ENCODE peak calls at places on chromosomes 5 and 9, in six cellular contexts. P is Peyer's patch, N is A549, K is IMR-90, B is H1, F is heart left ventricle. V is an unnamed sample.
A peak's percentile ranks its signal among the peaks of the same experiment; 100 is the strongest.

GRCh38 chr5:108842260-108842659 is 94.6 kb downstream of the FER start:
- DNase-seq in P (no peak), N (no peak), K (no peak), B (no peak), F (no peak), V (no peak)

GRCh38 chr9:93172646-93173364 is 11.1 kb upstream of the WNK2 start:
- DNase-seq in P (no peak), N (no peak), K (no peak), B (no peak), F (no peak), V (no peak)

GRCh38 chr9:134652291-134653225 is 11.0 kb downstream of the COL5A1 start:
- DNase-seq in P (peak; percentile 26), N (no peak), K (no peak), B (no peak), F (no peak), V (no peak)

GRCh38 chr5:96219580-96220281 is 213.3 kb downstream of the PCSK1 start:
- DNase-seq in P (no peak), N (peak; percentile 32), K (peak; percentile 86), B (no peak), F (no peak), V (no peak)

GRCh38 chr5:1003296-1003937 is 5.2 kb upstream of the NKD2 start:
- DNase-seq in P (peak; percentile 62), N (no peak), K (no peak), B (no peak), F (no peak), V (peak; percentile 68)

GRCh38 chr5:159189310-159189709 is 20.0 kb downstream of the RNF145 start:
- DNase-seq in P (no peak), N (peak; percentile 63), K (peak; percentile 38), B (no peak), F (no peak), V (no peak)

GRCh38 chr5:122785294-122785693 is 10.4 kb downstream of the SNX2 start:
- DNase-seq in P (no peak), N (no peak), K (no peak), B (no peak), F (no peak), V (no peak)

GRCh38 chr5:64165500-64166200 is at the start of gene RNF180:
- DNase-seq in P (peak; percentile 72), N (peak; percentile 21), K (no peak), B (peak; percentile 84), F (peak; percentile 72), V (no peak)

GRCh38 chr9:33813712-33814641 is 3.0 kb upstream of the UBE2R2 start:
- DNase-seq in P (peak; percentile 61), N (peak; percentile 60), K (peak; percentile 90), B (no peak), F (no peak), V (peak; percentile 85)

GRCh38 chr9:37902804-37903580 is 935 bp downstream of the SLC25A51 start:
- DNase-seq in P (no peak), N (peak; percentile 22), K (peak; percentile 65), B (no peak), F (no peak), V (no peak)

GRCh38 chr5:6492934-6493333 is 44.3 kb downstream of the UBE2QL1 start:
- DNase-seq in P (no peak), N (no peak), K (no peak), B (no peak), F (no peak), V (peak; percentile 5)

GRCh38 chr5:40386293-40386692 is 293.4 kb upstream of the PTGER4 start:
- DNase-seq in P (no peak), N (no peak), K (peak; percentile 55), B (no peak), F (no peak), V (no peak)

GRCh38 chr9:109307380-109308240 is 13.2 kb downstream of the EPB41L4B start:
- DNase-seq in P (peak; percentile 86), N (peak; percentile 48), K (no peak), B (no peak), F (no peak), V (no peak)

GRCh38 chr9:34559616-34560546 is 29.6 kb downstream of the CNTFR start:
- DNase-seq in P (peak; percentile 82), N (peak; percentile 27), K (peak; percentile 59), B (no peak), F (peak; percentile 38), V (no peak)

GRCh38 chr5:1448511-1449011 is 3.3 kb upstream of the SLC6A3 start:
- DNase-seq in P (peak; percentile 31), N (no peak), K (no peak), B (peak; percentile 20), F (no peak), V (peak; percentile 76)

DNA sequence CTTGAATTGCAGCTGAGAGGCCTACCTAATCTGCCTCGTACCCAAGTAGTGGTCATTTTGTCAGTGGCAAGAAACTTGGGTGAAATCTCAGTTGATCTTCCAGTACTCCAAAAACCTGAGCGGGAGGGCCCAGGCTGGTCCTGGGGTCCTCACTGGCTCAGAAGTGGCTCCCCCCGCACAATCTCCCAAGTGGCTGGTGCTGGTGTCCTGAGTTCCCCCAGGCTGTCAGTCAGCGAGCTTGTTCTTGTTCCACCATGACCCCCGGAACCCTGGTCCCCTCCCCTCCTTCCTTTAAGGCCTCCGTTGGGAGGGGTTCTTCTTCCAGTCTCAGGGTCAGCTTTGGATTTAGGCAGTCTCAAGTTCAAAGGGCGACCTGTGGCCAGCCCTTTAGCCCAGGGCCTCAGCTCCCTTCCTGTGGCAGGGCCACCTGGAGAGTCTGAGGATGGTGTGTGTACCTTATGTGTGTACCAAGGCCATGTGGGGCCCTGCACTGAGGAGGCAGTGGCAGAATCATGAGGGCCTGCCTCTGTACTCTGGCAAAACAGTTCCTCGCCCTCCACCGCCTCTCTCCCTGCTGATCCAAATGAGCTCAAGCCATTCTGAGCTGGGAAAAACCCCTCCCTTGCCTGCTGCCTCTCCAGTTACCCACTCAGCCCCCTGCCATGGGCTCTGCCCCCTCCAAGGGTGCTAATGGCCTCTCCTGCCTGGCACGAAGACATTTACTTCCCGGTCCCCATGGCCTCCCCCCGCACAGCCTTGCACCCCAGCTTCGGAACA is 4.5 kb upstream of the DBN1 start:
- DNase-seq in P (no peak), N (no peak), K (no peak), B (no peak), F (no peak), V (no peak)
- TF ChIP-seq POLR2A in P (no peak), N (no peak), K (peak; percentile 46), B (no peak), F (no peak), V (no peak)

DNA sequence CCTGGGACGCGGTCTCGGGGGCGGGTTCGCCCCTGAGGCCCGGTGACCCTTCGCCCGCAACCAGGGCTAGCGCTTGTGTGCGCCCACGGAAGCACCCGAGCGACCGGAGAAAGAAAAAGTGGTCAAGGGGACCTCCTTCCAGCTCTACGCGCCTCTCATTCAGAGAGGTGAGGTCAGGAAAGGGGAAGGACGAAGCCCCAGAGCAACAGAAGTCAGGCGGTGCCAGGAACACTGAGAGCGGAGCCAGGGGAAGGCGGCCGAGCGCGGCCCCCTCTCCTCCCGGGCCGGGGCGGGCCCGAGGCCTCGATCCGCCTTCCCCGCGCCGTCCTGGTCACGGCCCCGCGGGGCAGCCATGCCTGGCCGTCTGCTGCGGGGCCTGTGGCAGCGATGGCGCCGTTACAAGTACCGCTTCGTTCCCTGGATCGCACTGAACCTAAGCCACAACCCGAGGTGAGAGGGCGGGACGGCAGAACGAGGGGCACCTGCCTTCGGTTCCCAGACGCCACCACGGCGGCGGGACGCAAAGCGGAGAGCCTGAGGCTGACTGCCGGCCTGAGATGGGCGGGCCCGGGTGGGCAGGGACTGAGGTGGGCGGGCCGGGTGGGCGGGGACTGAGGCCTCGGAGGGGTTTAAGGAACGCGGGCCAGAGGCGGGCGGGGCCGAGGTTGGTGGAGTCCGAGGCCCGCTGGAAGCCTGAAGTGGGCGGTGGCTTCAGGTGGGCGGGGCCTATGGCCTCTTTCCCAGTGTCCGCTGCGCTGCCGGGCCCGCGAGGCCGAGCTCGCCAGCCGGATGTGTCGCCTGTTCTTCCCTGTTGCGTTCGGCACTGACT is at the start of gene SETD9:
- DNase-seq in P (peak; percentile 100), N (peak; percentile 97), K (peak; percentile 96), B (peak; percentile 96), F (peak; percentile 99), V (peak; percentile 96)
- TF ChIP-seq CTCF in P (no peak), N (no peak), K (no peak), B (no peak), F (no peak), V (no peak)

DNA sequence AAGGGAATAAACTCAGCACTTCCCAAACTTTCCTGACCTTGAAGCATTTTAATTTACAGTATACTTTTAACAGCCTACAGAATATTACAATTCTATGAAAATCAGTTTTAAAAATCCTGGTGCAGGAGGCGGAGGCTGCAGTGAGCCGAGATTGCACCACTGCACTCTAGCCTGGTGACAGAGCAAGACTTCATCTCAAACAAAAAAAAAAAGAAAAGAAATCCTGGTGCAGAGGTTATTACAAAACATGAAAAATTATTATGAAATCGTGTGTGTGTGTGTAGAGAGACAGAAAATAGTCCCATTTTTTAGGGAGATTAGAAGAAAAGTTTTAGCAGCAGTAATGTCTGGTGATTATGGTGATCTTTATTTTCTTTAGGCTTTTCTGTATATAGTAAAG is 26.9 kb downstream of the GOLPH3 start:
- DNase-seq in P (no peak), N (no peak), K (no peak), B (no peak), F (no peak), V (no peak)
- TF ChIP-seq POLR2A in P (no peak), N (no peak), K (no peak), B (no peak), F (no peak), V (no peak)

DNA sequence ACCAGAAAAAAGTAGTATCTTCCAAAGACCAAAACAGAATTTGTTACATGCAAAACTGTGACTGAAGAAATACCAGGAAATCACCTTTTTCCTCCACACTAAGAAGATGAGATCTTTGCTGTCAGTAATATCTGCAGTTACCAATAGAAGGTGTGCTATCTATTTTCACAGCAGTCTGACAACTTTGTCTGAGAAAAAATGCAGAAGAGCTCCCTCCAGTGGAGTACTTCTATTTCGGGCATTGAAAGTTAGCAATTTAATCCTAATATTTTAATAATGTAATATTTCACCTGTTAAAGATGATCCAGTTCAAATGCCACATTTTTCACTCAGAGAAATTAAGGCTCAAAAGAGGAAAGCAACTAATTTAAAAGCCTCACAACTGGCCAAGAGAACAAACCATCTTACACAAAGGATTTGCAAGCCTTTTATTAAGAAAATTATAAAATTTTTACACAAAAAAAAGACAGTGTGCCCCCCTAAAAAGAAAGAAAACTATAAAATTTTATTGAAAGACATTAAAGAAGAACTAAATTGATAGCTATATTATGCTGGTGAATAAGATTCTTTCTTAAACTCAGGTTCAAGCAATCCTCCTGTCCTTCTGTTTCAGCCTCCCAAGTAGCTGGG is 50.6 kb downstream of the DEPDC1B start:
- DNase-seq in P (no peak), N (peak; percentile 58), K (peak; percentile 51), B (no peak), F (no peak), V (no peak)
- TF ChIP-seq CTCF in P (peak; percentile 34), N (peak; percentile 87), K (peak; percentile 69), B (no peak), F (peak; percentile 60), V (no peak)

GRCh38 chr9:116687074-116687761 is at the start of gene TRIM32:
- DNase-seq in P (peak; percentile 95), N (peak; percentile 88), K (peak; percentile 81), B (peak; percentile 99), F (peak; percentile 93), V (peak; percentile 85)
- TF ChIP-seq POLR2A in P (peak; percentile 41), N (peak; percentile 80), K (peak; percentile 35), B (peak; percentile 70), F (no peak), V (no peak)